ENCODE peak calls at places on chromosome 20, in seven cellular contexts. U is A673; Y is left ventricle myocardium inferior; I is cardiac muscle cell; S is mesendoderm; F is dorsolateral prefrontal cortex; G is CD8-positive, alpha-beta T cell. X is an unnamed sample.

GRCh38 chr20:62310757-62311121 is 7.9 kb downstream of the ADRM1 start:
- DNase-seq in U (no peak), Y (no peak), I (no peak), S (no peak), F (no peak), G (no peak), X (no peak)

GRCh38 chr20:22106308-22106938 is 401.0 kb downstream of the PAX1 start:
- DNase-seq in U (peak; percentile 37), Y (no peak), I (peak; percentile 47), S (peak; percentile 61), F (no peak), G (no peak), X (peak; percentile 50)

GRCh38 chr20:14410869-14411555 is 73.6 kb upstream of the FLRT3 start:
- DNase-seq in U (no peak), Y (no peak), I (no peak), S (no peak), F (no peak), G (no peak), X (no peak)

GRCh38 chr20:44618318-44618731 is 33.2 kb downstream of the ADA start:
- DNase-seq in U (no peak), Y (peak; percentile 65), I (no peak), S (no peak), F (no peak), G (peak; percentile 71), X (no peak)

GRCh38 chr20:43387737-43388136 is 70.0 kb upstream of the SRSF6 start:
- DNase-seq in U (no peak), Y (no peak), I (no peak), S (no peak), F (no peak), G (no peak), X (no peak)

GRCh38 chr20:25227317-25227831 is 20.5 kb upstream of the PYGB start:
- DNase-seq in U (peak; percentile 57), Y (no peak), I (peak; percentile 87), S (no peak), F (no peak), G (no peak), X (no peak)

GRCh38 chr20:32623667-32624157 is 38.6 kb upstream of the NOL4L start:
- DNase-seq in U (no peak), Y (no peak), I (peak; percentile 39), S (peak; percentile 54), F (no peak), G (no peak), X (no peak)

GRCh38 chr20:1173698-1174097 is 11.1 kb downstream of the TMEM74B start:
- DNase-seq in U (no peak), Y (no peak), I (no peak), S (no peak), F (no peak), G (no peak), X (peak; percentile 59)

GRCh38 chr20:32129863-32130262 is 20.3 kb downstream of the TM9SF4 start:
- DNase-seq in U (no peak), Y (no peak), I (no peak), S (no peak), F (no peak), G (no peak), X (no peak)

GRCh38 chr20:1312308-1312707 is 16.6 kb downstream of the SDCBP2 start:
- DNase-seq in U (no peak), Y (no peak), I (no peak), S (no peak), F (no peak), G (no peak), X (no peak)

GRCh38 chr20:37525810-37526209 is 1.9 kb downstream of the BLCAP start:
- DNase-seq in U (no peak), Y (no peak), I (no peak), S (no peak), F (no peak), G (no peak), X (no peak)

GRCh38 chr20:24475356-24475755 is 5.9 kb downstream of the SYNDIG1 start:
- DNase-seq in U (no peak), Y (no peak), I (no peak), S (no peak), F (no peak), G (no peak), X (no peak)

GRCh38 chr20:38471987-38472512 is 593 bp upstream of the RALGAPB start:
- DNase-seq in U (no peak), Y (no peak), I (peak; percentile 8), S (no peak), F (no peak), G (no peak), X (no peak)

GRCh38 chr20:33059741-33060390 is 6.2 kb downstream of the BPIFB3 start:
- DNase-seq in U (no peak), Y (no peak), I (no peak), S (no peak), F (no peak), G (no peak), X (no peak)

GRCh38 chr20:6012166-6012565 is 41.7 kb downstream of the LRRN4 start:
- DNase-seq in U (no peak), Y (no peak), I (no peak), S (no peak), F (no peak), G (no peak), X (no peak)

GRCh38 chr20:47118641-47119040 is 224.0 kb downstream of the EYA2 start:
- DNase-seq in U (peak; percentile 15), Y (no peak), I (no peak), S (no peak), F (no peak), G (no peak), X (peak; percentile 37)

GRCh38 chr20:61500791-61501321 is 248.8 kb downstream of the CDH4 start:
- DNase-seq in U (no peak), Y (no peak), I (peak; percentile 66), S (peak; percentile 96), F (no peak), G (no peak), X (no peak)

GRCh38 chr20:21397341-21398108 is at the start of gene NKX2-4:
- DNase-seq in U (peak; percentile 14), Y (no peak), I (no peak), S (no peak), F (no peak), G (no peak), X (peak; percentile 64)

GRCh38 chr20:62066983-62067433 is 1.3 kb upstream of the TAF4 start:
- DNase-seq in U (peak; percentile 53), Y (no peak), I (peak; percentile 27), S (peak; percentile 48), F (peak; percentile 25), G (no peak), X (peak; percentile 57)

GRCh38 chr20:61803903-61804804 is 261.5 kb downstream of the TAF4 start:
- DNase-seq in U (peak; percentile 14), Y (peak; percentile 12), I (no peak), S (peak; percentile 11), F (peak; percentile 29), G (no peak), X (peak; percentile 29)

DNA sequence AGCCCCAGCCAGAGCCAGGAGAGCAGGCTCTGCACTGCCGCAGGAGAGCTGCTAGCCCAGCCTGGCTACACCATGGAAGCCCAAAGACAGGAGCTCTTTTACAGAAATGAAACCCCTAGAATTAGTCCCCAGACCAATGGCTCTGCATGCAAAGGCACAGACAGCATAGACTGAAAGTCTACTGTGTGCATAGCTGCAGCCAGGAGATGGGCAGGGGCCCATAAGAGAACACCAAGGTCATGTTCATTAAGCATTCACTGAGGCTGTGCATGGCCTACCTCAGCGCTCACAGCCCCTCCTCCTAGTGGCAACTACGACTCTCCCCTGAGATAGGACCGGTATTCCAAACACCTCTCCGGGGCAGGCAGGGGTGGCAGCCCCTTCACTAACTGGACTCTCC is 34.9 kb downstream of the SNX5 start:
- DNase-seq in U (no peak), Y (no peak), I (no peak), S (no peak), F (no peak), G (no peak), X (peak; percentile 13)
- H3K27ac ChIP-seq in U (no peak overlapping the region), Y (no peak overlapping the region), I (no peak overlapping the region), S (no peak overlapping the region), F (no peak overlapping the region), G (no peak overlapping the region), X (no peak overlapping the region)

GRCh38 chr20:63751471-63752271 is 12.1 kb downstream of the SLC2A4RG start:
- DNase-seq in U (no peak), Y (no peak), I (peak; percentile 24), S (no peak), F (no peak), G (no peak), X (no peak)

GRCh38 chr20:63748356-63749270 is 9.0 kb downstream of the SLC2A4RG start:
- DNase-seq in U (no peak), Y (no peak), I (no peak), S (no peak), F (no peak), G (no peak), X (no peak)

GRCh38 chr20:63749597-63750508 is 10.3 kb downstream of the SLC2A4RG start:
- DNase-seq in U (no peak), Y (no peak), I (no peak), S (no peak), F (no peak), G (no peak), X (no peak)

GRCh38 chr20:63752411-63753101 is 13.0 kb downstream of the SLC2A4RG start:
- DNase-seq in U (no peak), Y (no peak), I (no peak), S (no peak), F (no peak), G (no peak), X (no peak)

GRCh38 chr20:63750807-63751470 is 11.4 kb downstream of the SLC2A4RG start:
- DNase-seq in U (no peak), Y (no peak), I (no peak), S (no peak), F (no peak), G (peak; percentile 87), X (no peak)
- H3K27ac ChIP-seq in U (no peak overlapping the region), Y (no peak overlapping the region), I (peak overlapping the region; percentile 76), S (peak overlapping the region; percentile 2), F (no peak overlapping the region), G (peak overlapping the region; percentile 52), X (no peak overlapping the region)

DNA sequence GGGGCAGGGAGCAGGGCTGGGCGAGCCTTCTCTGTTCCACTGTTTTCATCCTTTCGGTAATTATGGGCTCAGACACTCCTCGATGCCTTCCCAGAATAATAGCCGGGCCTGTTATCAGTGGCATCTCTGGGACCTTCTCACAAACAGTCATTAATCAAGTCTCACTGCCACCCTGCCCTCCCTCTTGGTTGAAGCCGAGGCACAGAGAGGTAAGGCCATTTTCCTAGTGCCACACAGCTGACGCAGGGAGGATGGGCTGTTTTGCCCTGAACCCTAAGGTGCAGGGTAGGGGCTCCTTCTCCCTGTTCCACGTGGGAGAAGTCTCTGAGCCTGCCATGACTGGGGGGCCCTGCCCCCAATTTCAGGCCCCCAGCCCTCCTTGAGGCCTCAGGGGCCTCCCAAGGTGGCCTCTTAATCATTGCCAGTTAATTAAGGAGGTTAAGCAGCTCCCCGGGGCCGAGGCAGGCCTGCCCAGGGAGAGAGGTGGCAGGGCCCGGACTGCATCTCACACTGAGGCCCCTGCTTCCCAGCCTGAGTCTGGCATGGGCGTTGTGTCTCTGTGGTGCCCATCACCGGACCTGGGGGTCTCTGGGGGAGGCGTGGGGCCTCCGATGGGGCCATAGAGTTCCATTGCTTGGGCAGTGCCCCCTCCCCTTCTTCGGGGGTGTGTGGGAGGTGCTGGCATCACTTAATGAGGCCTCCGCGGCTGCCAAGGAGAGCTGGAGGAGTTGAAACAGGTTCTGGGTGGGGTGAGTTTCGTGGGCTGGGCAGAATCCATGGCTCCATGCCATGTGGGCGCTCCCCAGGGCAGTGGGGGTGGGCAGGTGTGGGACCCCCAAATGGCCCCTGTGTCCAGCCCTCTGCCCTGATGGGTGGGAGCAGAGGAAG is 42.9 kb downstream of the CEBPB start:
- DNase-seq in U (no peak), Y (no peak), I (no peak), S (no peak), F (no peak), G (no peak), X (no peak)
- H3K27ac ChIP-seq in U (no peak overlapping the region), Y (no peak overlapping the region), I (no peak overlapping the region), S (no peak overlapping the region), F (no peak overlapping the region), G (no peak overlapping the region), X (no peak overlapping the region)

GRCh38 chr20:4821590-4821989 is 99.9 kb downstream of the PRND start:
- DNase-seq in U (no peak), Y (no peak), I (no peak), S (no peak), F (no peak), G (no peak), X (no peak)
- H3K27ac ChIP-seq in U (no peak overlapping the region), Y (no peak overlapping the region), I (no peak overlapping the region), S (no peak overlapping the region), F (peak overlapping the region; percentile 94), G (no peak overlapping the region), X (no peak overlapping the region)